ENCODE peak calls at places on chromosomes 7 and 10, in seven cellular contexts. C is spleen, J is heart right ventricle, X is HCT116, N is HFF-Myc, U is foreskin fibroblast, S is lower leg skin. B is an unnamed sample.

GRCh38 chr7:19051767-19052375 is 65.6 kb downstream of the TWIST1 start:
- DNase-seq in C (no peak), J (no peak), X (peak), N (no peak), U (peak), S (no peak), B (peak)

GRCh38 chr7:97081901-97082300 is 35.6 kb upstream of the SDHAF3 start:
- DNase-seq in C (no peak), J (no peak), X (no peak), N (no peak), U (no peak), S (no peak), B (no peak)

GRCh38 chr10:60389413-60390009 is at the start of gene ANK3:
- DNase-seq in C (no peak), J (no peak), X (no peak), N (no peak), U (no peak), S (no peak), B (no peak)

GRCh38 chr7:138081868-138082267 is 5.6 kb downstream of the AKR1D1 start:
- DNase-seq in C (no peak), J (no peak), X (no peak), N (no peak), U (no peak), S (no peak), B (no peak)

GRCh38 chr10:126278846-126279245 is 109.4 kb downstream of the ADAM12 start:
- DNase-seq in C (no peak), J (no peak), X (no peak), N (no peak), U (no peak), S (no peak), B (peak)

GRCh38 chr10:110074986-110075664 is 67.3 kb downstream of the ADD3 start:
- DNase-seq in C (no peak), J (no peak), X (no peak), N (peak), U (peak), S (no peak), B (peak)

GRCh38 chr10:108582387-108582786 is 1340.9 kb downstream of the XPNPEP1 start:
- DNase-seq in C (no peak), J (no peak), X (no peak), N (no peak), U (peak), S (no peak), B (peak)

GRCh38 chr10:18449631-18450030 is 201.8 kb downstream of the NSUN6 start:
- DNase-seq in C (no peak), J (no peak), X (no peak), N (no peak), U (no peak), S (no peak), B (no peak)

GRCh38 chr10:12869427-12869826 is 132.1 kb downstream of the CCDC3 start:
- DNase-seq in C (no peak), J (no peak), X (no peak), N (no peak), U (no peak), S (no peak), B (no peak)

DNA sequence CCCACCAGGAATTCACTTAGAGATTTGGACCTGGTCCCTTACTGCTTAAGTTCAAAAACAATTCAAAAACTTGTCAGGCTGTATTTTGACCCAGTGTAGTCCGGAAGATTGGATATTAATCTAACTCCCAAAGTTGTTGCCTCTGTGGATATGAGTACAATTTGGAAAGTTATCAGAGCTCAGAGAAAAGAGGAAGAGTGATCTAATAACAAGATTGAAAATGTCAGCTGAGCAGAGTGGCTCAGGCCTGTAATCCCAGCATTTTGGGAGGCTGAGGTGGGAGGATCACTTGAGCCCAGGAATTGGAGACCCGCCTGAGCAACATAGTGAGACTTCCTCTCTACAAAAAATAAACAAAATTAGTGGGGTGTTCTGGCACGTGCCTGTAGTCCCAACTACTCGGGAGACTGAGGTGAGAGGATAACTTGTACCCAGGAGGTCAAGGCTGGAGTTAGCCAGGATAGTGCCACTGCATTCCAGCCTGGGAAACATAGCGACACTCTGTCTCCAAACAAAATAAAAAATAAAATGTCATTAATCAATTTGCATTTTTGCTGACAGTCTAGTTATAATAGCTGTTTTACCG is 3.2 kb upstream of the ASCC1 start:
- DNase-seq in C (no peak), J (no peak), X (no peak), N (no peak), U (no peak), S (peak), B (no peak)
- H3K4me3 ChIP-seq in C (no peak), J (no peak), X (no peak), N (no peak), U (no peak), S (no peak), B (no peak)

GRCh38 chr10:16586358-16587138 is 64.9 kb upstream of the C1QL3 start:
- DNase-seq in C (no peak), J (no peak), X (no peak), N (no peak), U (no peak), S (no peak), B (no peak)

GRCh38 chr10:16581202-16581601 is 59.5 kb upstream of the C1QL3 start:
- DNase-seq in C (no peak), J (no peak), X (no peak), N (no peak), U (no peak), S (no peak), B (no peak)

GRCh38 chr10:16583382-16583781 is 61.7 kb upstream of the C1QL3 start:
- DNase-seq in C (no peak), J (no peak), X (no peak), N (no peak), U (no peak), S (no peak), B (no peak)

GRCh38 chr10:16585103-16585502 is 63.4 kb upstream of the C1QL3 start:
- DNase-seq in C (no peak), J (no peak), X (no peak), N (no peak), U (no peak), S (no peak), B (no peak)
- TF ChIP-seq CTCF in C (no peak), J (no peak), X (no peak), N (no peak), U (no peak), S (no peak), B (no peak)

GRCh38 chr10:89653410-89653828 is 8.4 kb upstream of the PANK1 start:
- DNase-seq in C (no peak), J (no peak), X (no peak), N (no peak), U (no peak), S (no peak), B (peak)

GRCh38 chr10:89651205-89651915 is 6.3 kb upstream of the PANK1 start:
- DNase-seq in C (no peak), J (no peak), X (no peak), N (no peak), U (no peak), S (no peak), B (no peak)

GRCh38 chr10:89655722-89656121 is 10.7 kb upstream of the PANK1 start:
- DNase-seq in C (no peak), J (no peak), X (no peak), N (no peak), U (no peak), S (no peak), B (no peak)

GRCh38 chr10:89651916-89652573 is 7.0 kb upstream of the PANK1 start:
- DNase-seq in C (no peak), J (no peak), X (no peak), N (no peak), U (no peak), S (no peak), B (no peak)

DNA sequence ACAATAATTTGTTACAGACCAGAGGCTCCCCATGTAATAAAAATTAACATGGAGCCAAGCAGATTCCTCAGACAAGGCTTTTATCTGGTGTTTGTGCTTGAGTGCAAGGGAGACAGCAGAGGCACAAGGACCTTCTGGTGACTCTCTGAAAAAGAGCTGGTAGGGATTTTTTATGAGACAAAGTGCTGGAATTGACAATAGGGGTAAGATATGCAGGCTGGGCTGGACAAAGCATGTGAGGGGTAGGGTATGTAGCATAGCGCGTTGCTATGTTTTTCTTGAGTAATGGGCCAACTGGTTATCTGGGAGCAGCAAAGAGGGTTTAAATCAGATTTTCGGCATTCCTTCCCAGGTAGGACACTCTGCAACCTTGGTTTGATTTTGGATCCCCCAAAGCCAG is 7.9 kb upstream of the PANK1 start:
- DNase-seq in C (no peak), J (no peak), X (no peak), N (no peak), U (no peak), S (no peak), B (no peak)
- H3K4me3 ChIP-seq in C (no peak), J (no peak), X (no peak), N (no peak), U (no peak), S (no peak), B (no peak)

DNA sequence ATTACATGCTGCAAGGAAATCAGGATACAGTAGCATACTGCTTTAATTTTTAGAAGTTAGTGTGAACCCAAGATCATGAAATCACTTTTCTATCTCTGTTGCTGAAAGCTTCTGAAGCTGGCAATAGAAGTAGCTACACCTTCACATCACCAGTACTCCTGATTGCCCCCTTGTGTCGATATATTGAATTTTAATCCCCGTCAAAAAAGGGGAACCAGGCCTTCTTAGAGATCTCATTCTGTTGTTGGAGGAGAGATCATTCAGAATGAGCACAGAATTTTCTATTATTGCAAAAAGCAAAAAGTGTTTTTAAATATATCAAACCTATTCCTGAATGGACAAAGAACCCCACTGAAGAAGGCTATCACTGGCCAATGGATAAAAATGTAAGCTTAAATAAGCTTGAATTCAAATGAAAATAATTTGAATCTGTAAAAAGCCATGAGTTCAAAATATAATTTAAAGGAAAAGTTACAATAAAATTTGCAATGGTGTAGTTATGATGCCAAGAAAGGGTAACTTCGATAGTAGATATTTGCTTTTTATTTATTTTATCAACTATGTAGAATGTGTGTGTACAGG is 39.7 kb upstream of the TEX47 start:
- DNase-seq in C (no peak), J (no peak), X (peak), N (no peak), U (peak), S (no peak), B (peak)
- TF ChIP-seq CTCF in C (no peak), J (peak), X (peak), N (peak), U (peak), S (no peak), B (peak)

DNA sequence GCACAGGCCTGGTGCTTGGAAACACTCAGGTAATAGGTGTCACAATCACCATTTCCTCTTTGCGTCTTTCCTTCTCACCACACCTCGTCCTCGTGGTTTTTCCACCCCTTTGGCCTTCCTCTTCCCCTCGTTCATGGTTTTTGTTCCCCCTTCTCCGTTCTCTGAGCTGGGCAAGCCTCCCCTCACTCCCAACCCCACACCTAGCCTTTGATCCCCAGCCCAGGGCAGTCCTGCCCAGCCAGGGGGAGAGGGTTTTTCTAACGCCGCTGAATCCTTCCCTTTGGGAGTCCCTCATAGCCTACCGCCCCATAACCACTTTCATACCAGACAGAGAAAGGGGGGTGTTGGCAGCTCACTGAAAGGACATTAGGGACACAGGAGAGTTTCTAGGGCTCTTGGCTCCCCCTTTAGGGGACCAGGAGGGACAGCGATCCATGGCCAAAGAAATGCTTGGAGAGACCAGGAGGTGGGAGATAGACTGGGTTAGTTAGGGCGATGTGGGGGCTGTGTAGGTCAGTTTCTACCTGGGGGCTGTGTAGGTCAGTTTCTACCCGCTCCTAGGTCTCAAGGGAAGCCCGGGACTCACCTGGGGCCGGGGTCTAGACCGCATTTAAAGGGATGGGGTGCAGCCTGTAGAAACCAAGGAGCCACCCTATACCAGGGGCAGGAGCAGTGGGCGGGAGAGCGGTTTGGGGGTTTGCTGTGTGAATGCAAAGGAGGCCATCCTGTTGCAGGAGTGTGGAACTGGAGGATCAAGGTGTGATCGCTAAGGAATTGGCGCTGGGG is 1.4 kb downstream of the EPHB4 start:
- DNase-seq in C (no peak), J (no peak), X (no peak), N (peak), U (peak), S (no peak), B (peak)
- H3K4me3 ChIP-seq in C (peak), J (peak), X (peak), N (peak), U (peak), S (peak), B (peak)